ENCODE peak calls at places on chromosomes 13 and 19, in seven cellular contexts. Q is iris pigment epithelial cell; L is T-helper 2 cell; F is B cell; O is GM12864; A is stimulated activated CD4-positive, alpha-beta T cell treated with anti-CD3 and anti-CD28 coated beads, Interleukin-1b, Interleukin-23, amount 100 ng/mL, for 24 hours; B is kidney epithelial cell. T is an unnamed sample.

GRCh38 chr19:38285567-38285966 is 18.5 kb upstream of the C19orf33 start:
- DNase-seq in Q (peak; percentile 59), L (no peak), F (no peak), O (no peak), A (no peak), B (no peak), T (no peak)

GRCh38 chr19:48841047-48841446 is 4.8 kb upstream of the HSD17B14 start:
- DNase-seq in Q (no peak), L (no peak), F (no peak), O (no peak), A (no peak), B (no peak), T (no peak)

GRCh38 chr13:29472317-29472961 is 123.0 kb downstream of the SLC7A1 start:
- DNase-seq in Q (peak; percentile 62), L (no peak), F (peak; percentile 73), O (peak; percentile 31), A (peak; percentile 28), B (no peak), T (peak; percentile 62)

GRCh38 chr13:107867701-107868661 is 347.4 kb downstream of the LIG4 start:
- DNase-seq in Q (peak; percentile 66), L (no peak), F (no peak), O (no peak), A (no peak), B (no peak), T (peak; percentile 36)

GRCh38 chr19:33727331-33728028 is 69.2 kb upstream of the KCTD15 start:
- DNase-seq in Q (no peak), L (no peak), F (no peak), O (no peak), A (no peak), B (no peak), T (no peak)

GRCh38 chr13:95684463-95684862 is 7.5 kb downstream of the DNAJC3 start:
- DNase-seq in Q (no peak), L (no peak), F (no peak), O (no peak), A (no peak), B (no peak), T (no peak)

GRCh38 chr13:40666905-40667621 is 622 bp upstream of the FOXO1 start:
- DNase-seq in Q (no peak), L (no peak), F (peak; percentile 73), O (no peak), A (no peak), B (no peak), T (no peak)

GRCh38 chr19:55626350-55626749 is 2.0 kb upstream of the ZNF784 start:
- DNase-seq in Q (no peak), L (no peak), F (no peak), O (peak; percentile 58), A (no peak), B (no peak), T (no peak)

GRCh38 chr19:41860419-41861097 is 503 bp downstream of the RPS19 start:
- DNase-seq in Q (no peak), L (no peak), F (no peak), O (no peak), A (no peak), B (no peak), T (no peak)

GRCh38 chr13:112236539-112237197 is 139.5 kb upstream of the SPACA7 start:
- DNase-seq in Q (no peak), L (no peak), F (no peak), O (no peak), A (no peak), B (no peak), T (no peak)

GRCh38 chr13:48562296-48563066 is 29.6 kb upstream of the RCBTB2 start:
- DNase-seq in Q (no peak), L (no peak), F (peak; percentile 77), O (peak; percentile 99), A (peak; percentile 42), B (no peak), T (no peak)

GRCh38 chr13:110023729-110024645 is 237.6 kb upstream of the IRS2 start:
- DNase-seq in Q (peak; percentile 83), L (no peak), F (no peak), O (no peak), A (no peak), B (no peak), T (no peak)

GRCh38 chr13:28719656-28720055 is 886 bp upstream of the SLC46A3 start:
- DNase-seq in Q (peak; percentile 90), L (no peak), F (no peak), O (no peak), A (no peak), B (no peak), T (peak; percentile 89)

GRCh38 chr19:56253737-56254136 is 18.8 kb upstream of the EDDM13 start:
- DNase-seq in Q (peak; percentile 65), L (no peak), F (peak; percentile 54), O (peak; percentile 21), A (no peak), B (peak; percentile 19), T (peak; percentile 15)

GRCh38 chr13:50244913-50245574 is 229.8 kb downstream of the KCNRG start:
- DNase-seq in Q (peak; percentile 93), L (no peak), F (no peak), O (peak; percentile 68), A (peak; percentile 62), B (peak; percentile 92), T (peak; percentile 91)

GRCh38 chr13:78608254-78608704 is 4.9 kb upstream of the POU4F1 start:
- DNase-seq in Q (no peak), L (no peak), F (peak; percentile 36), O (no peak), A (no peak), B (no peak), T (no peak)

GRCh38 chr19:5895409-5895808 is 8.2 kb downstream of the NDUFA11 start:
- DNase-seq in Q (no peak), L (no peak), F (no peak), O (no peak), A (no peak), B (no peak), T (no peak)

GRCh38 chr19:33300016-33300981 is 2.0 kb downstream of the CEBPA start:
- DNase-seq in Q (no peak), L (no peak), F (no peak), O (no peak), A (no peak), B (no peak), T (no peak)

GRCh38 chr19:18541992-18542935 is 1.1 kb downstream of the FKBP8 start:
- DNase-seq in Q (no peak), L (no peak), F (no peak), O (no peak), A (no peak), B (no peak), T (no peak)

GRCh38 chr19:42121666-42122069 is 10.6 kb downstream of the POU2F2 start:
- DNase-seq in Q (peak; percentile 81), L (peak; percentile 20), F (peak; percentile 75), O (no peak), A (peak; percentile 89), B (no peak), T (peak; percentile 79)

GRCh38 chr13:51907040-51907732 is 45.4 kb downstream of the CCDC70 start:
- DNase-seq in Q (no peak), L (no peak), F (no peak), O (no peak), A (no peak), B (no peak), T (no peak)

GRCh38 chr13:42525035-42525504 is 48.9 kb upstream of the TNFSF11 start:
- DNase-seq in Q (peak; percentile 87), L (no peak), F (no peak), O (no peak), A (no peak), B (peak; percentile 88), T (peak; percentile 80)

GRCh38 chr19:44988896-44989563 is 12.2 kb upstream of the RELB start:
- DNase-seq in Q (peak; percentile 56), L (peak; percentile 32), F (peak; percentile 77), O (no peak), A (peak; percentile 53), B (no peak), T (peak; percentile 68)